ENCODE peak calls at places on chromosomes 1 and 21, in five cellular contexts. One of them, this sample, is unnamed.
A peak's percentile ranks its signal among the peaks of the same experiment; 100 is the strongest.

GRCh38 chr1:74356493-74356892 is 121.3 kb downstream of the TNNI3K start:
- DNase-seq in epithelial cell of esophagus: no peak
- DNase-seq in left ventricle myocardium inferior: no peak
- DNase-seq in GM12865: no peak
- DNase-seq in GM23248: no peak
- DNase-seq in this sample: no peak

GRCh38 chr1:61708953-61709907 is 15.7 kb downstream of the TM2D1 start:
- DNase-seq in epithelial cell of esophagus: no peak
- DNase-seq in left ventricle myocardium inferior: no peak
- DNase-seq in GM12865: no peak
- DNase-seq in GM23248: no peak
- DNase-seq in this sample: no peak

GRCh38 chr21:32611471-32611997 is 643 bp downstream of the CFAP298 start:
- DNase-seq in epithelial cell of esophagus: peak; percentile 49
- DNase-seq in left ventricle myocardium inferior: no peak
- DNase-seq in GM12865: peak; percentile 48
- DNase-seq in GM23248: peak; percentile 71
- DNase-seq in this sample: peak; percentile 54

GRCh38 chr1:54848134-54848948 is 38.7 kb downstream of the DHCR24 start:
- DNase-seq in epithelial cell of esophagus: no peak
- DNase-seq in left ventricle myocardium inferior: no peak
- DNase-seq in GM12865: no peak
- DNase-seq in GM23248: no peak
- DNase-seq in this sample: no peak

GRCh38 chr1:43137445-43138052 is 34.5 kb downstream of the EBNA1BP2 start:
- DNase-seq in epithelial cell of esophagus: no peak
- DNase-seq in left ventricle myocardium inferior: no peak
- DNase-seq in GM12865: no peak
- DNase-seq in GM23248: no peak
- DNase-seq in this sample: no peak

GRCh38 chr1:19113362-19114092 is 96.5 kb downstream of the UBR4 start:
- DNase-seq in epithelial cell of esophagus: peak; percentile 62
- DNase-seq in left ventricle myocardium inferior: no peak
- DNase-seq in GM12865: peak; percentile 48
- DNase-seq in GM23248: peak; percentile 47
- DNase-seq in this sample: no peak

GRCh38 chr1:17475729-17476128 is 36.3 kb upstream of the RCC2 start:
- DNase-seq in epithelial cell of esophagus: peak; percentile 97
- DNase-seq in left ventricle myocardium inferior: no peak
- DNase-seq in GM12865: no peak
- DNase-seq in GM23248: peak; percentile 88
- DNase-seq in this sample: no peak

GRCh38 chr1:179083031-179083345 is 1.1 kb downstream of the TOR3A start:
- DNase-seq in epithelial cell of esophagus: peak; percentile 36
- DNase-seq in left ventricle myocardium inferior: no peak
- DNase-seq in GM12865: peak; percentile 72
- DNase-seq in GM23248: peak; percentile 63
- DNase-seq in this sample: no peak

GRCh38 chr1:222288056-222288455 is 259.8 kb downstream of the HHIPL2 start:
- DNase-seq in epithelial cell of esophagus: peak; percentile 88
- DNase-seq in left ventricle myocardium inferior: no peak
- DNase-seq in GM12865: no peak
- DNase-seq in GM23248: peak; percentile 67
- DNase-seq in this sample: no peak

GRCh38 chr21:44708866-44709425 is 2.4 kb downstream of the TSPEAR start:
- DNase-seq in epithelial cell of esophagus: no peak
- DNase-seq in left ventricle myocardium inferior: no peak
- DNase-seq in GM12865: no peak
- DNase-seq in GM23248: no peak
- DNase-seq in this sample: no peak

GRCh38 chr1:24022611-24023359 is 42.7 kb upstream of the SRSF10 start:
- DNase-seq in epithelial cell of esophagus: peak; percentile 79
- DNase-seq in left ventricle myocardium inferior: no peak
- DNase-seq in GM12865: no peak
- DNase-seq in GM23248: peak; percentile 92
- DNase-seq in this sample: no peak

GRCh38 chr1:218374401-218374848 is 29.3 kb downstream of the TGFB2 start:
- DNase-seq in epithelial cell of esophagus: no peak
- DNase-seq in left ventricle myocardium inferior: no peak
- DNase-seq in GM12865: no peak
- DNase-seq in GM23248: peak; percentile 27
- DNase-seq in this sample: no peak

GRCh38 chr1:208203848-208204609 is 40.2 kb downstream of the PLXNA2 start:
- DNase-seq in epithelial cell of esophagus: no peak
- DNase-seq in left ventricle myocardium inferior: no peak
- DNase-seq in GM12865: no peak
- DNase-seq in GM23248: peak; percentile 75
- DNase-seq in this sample: no peak

GRCh38 chr1:78047631-78048030 is 1.9 kb downstream of the GIPC2 start:
- DNase-seq in epithelial cell of esophagus: no peak
- DNase-seq in left ventricle myocardium inferior: no peak
- DNase-seq in GM12865: no peak
- DNase-seq in GM23248: no peak
- DNase-seq in this sample: no peak

GRCh38 chr1:194159941-194160340 is 973.5 kb upstream of the B3GALT2 start:
- DNase-seq in epithelial cell of esophagus: peak; percentile 20
- DNase-seq in left ventricle myocardium inferior: no peak
- DNase-seq in GM12865: no peak
- DNase-seq in GM23248: no peak
- DNase-seq in this sample: no peak

GRCh38 chr21:35484856-35485255 is 435.8 kb upstream of the RUNX1 start:
- DNase-seq in epithelial cell of esophagus: no peak
- DNase-seq in left ventricle myocardium inferior: no peak
- DNase-seq in GM12865: no peak
- DNase-seq in GM23248: no peak
- DNase-seq in this sample: no peak

GRCh38 chr1:156742801-156743200 is 1.9 kb upstream of the MRPL24 start:
- DNase-seq in epithelial cell of esophagus: no peak
- DNase-seq in left ventricle myocardium inferior: no peak
- DNase-seq in GM12865: no peak
- DNase-seq in GM23248: no peak
- DNase-seq in this sample: no peak

GRCh38 chr1:67746299-67746698 is 61.3 kb downstream of the GADD45A start:
- DNase-seq in epithelial cell of esophagus: no peak
- DNase-seq in left ventricle myocardium inferior: no peak
- DNase-seq in GM12865: no peak
- DNase-seq in GM23248: peak; percentile 63
- DNase-seq in this sample: no peak

GRCh38 chr1:185864889-185865288 is 130.7 kb downstream of the HMCN1 start:
- DNase-seq in epithelial cell of esophagus: peak; percentile 90
- DNase-seq in left ventricle myocardium inferior: no peak
- DNase-seq in GM12865: no peak
- DNase-seq in GM23248: peak; percentile 94
- DNase-seq in this sample: no peak

GRCh38 chr1:66152034-66152433 is 359.3 kb downstream of the PDE4B start:
- DNase-seq in epithelial cell of esophagus: no peak
- DNase-seq in left ventricle myocardium inferior: no peak
- DNase-seq in GM12865: no peak
- DNase-seq in GM23248: no peak
- DNase-seq in this sample: no peak

GRCh38 chr21:35963920-35964451 is 96.3 kb downstream of the SETD4 start:
- DNase-seq in epithelial cell of esophagus: no peak
- DNase-seq in left ventricle myocardium inferior: no peak
- DNase-seq in GM12865: no peak
- DNase-seq in GM23248: no peak
- DNase-seq in this sample: no peak

DNA sequence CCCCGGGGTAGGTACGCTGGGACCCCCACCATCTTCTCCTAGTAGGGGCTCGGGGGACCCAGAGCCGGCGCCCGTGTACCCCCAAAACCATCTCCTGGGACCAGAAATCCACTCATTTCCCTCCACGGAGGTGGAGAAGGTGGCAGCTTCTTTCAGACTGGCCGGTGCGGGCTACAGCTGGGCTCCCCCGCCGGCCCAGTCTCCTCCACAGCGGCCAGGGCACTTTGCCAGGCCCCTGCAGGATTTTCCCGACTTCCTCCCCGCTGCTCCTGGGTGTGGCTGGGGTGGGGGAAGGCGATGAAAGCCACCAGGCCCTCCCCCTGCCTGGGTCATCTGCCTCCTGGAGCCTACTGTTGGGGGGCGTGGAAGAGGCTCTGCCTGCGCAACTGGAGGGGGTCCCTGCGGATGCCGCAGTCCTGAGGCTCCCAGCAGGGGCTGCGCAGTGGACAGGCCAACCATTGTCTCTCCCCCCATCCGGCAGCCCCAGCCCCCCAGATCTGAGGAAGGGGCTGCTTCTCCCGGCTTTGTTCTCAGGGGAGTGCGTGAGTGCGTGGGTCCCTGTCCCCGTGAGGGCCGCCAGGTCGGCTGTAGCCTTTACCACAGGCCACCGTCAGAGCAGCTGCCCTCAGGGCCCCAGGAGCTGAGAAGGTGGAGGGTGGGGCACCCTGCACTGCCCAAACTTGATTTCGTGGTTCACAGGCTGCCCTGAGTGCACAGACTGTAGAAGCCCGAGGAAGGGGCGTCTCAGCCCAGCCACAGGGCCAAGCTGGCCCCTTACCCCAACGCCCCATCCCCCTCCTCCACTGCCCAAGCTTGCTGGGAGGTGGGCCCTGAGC is 1.3 kb downstream of the AGRN start:
- DNase-seq in epithelial cell of esophagus: peak; percentile 63
- DNase-seq in left ventricle myocardium inferior: peak; percentile 70
- DNase-seq in GM12865: no peak
- DNase-seq in GM23248: peak; percentile 78
- DNase-seq in this sample: peak; percentile 35
- H3K4me3 ChIP-seq in epithelial cell of esophagus: peak overlapping the region; percentile 60
- H3K4me3 ChIP-seq in left ventricle myocardium inferior: peak overlapping the region; percentile 89
- H3K4me3 ChIP-seq in GM12865: peak overlapping the region; percentile 63
- H3K4me3 ChIP-seq in GM23248: peak overlapping the region; percentile 70
- H3K4me3 ChIP-seq in this sample: peak overlapping the region; percentile 48

GRCh38 chr1:211326140-211326527 is 499 bp upstream of the TRAF5 start:
- DNase-seq in epithelial cell of esophagus: no peak
- DNase-seq in left ventricle myocardium inferior: no peak
- DNase-seq in GM12865: no peak
- DNase-seq in GM23248: no peak
- DNase-seq in this sample: no peak
- H3K4me3 ChIP-seq in epithelial cell of esophagus: peak overlapping the region; percentile 40
- H3K4me3 ChIP-seq in left ventricle myocardium inferior: peak overlapping the region; percentile 90
- H3K4me3 ChIP-seq in GM12865: peak overlapping the region; percentile 68
- H3K4me3 ChIP-seq in GM23248: peak overlapping the region; percentile 80
- H3K4me3 ChIP-seq in this sample: peak overlapping the region; percentile 57

GRCh38 chr1:204503913-204504519 is 9.4 kb upstream of the PIK3C2B start:
- DNase-seq in epithelial cell of esophagus: no peak
- DNase-seq in left ventricle myocardium inferior: no peak
- DNase-seq in GM12865: no peak
- DNase-seq in GM23248: no peak
- DNase-seq in this sample: no peak

GRCh38 chr1:204506091-204506968 is 9.9 kb upstream of the MDM4 start:
- DNase-seq in epithelial cell of esophagus: peak; percentile 84
- DNase-seq in left ventricle myocardium inferior: peak; percentile 55
- DNase-seq in GM12865: peak; percentile 93
- DNase-seq in GM23248: peak; percentile 91
- DNase-seq in this sample: peak; percentile 83

GRCh38 chr1:204507317-204508105 is 8.7 kb upstream of the MDM4 start:
- DNase-seq in epithelial cell of esophagus: peak; percentile 27
- DNase-seq in left ventricle myocardium inferior: no peak
- DNase-seq in GM12865: peak; percentile 76
- DNase-seq in GM23248: peak; percentile 66
- DNase-seq in this sample: peak; percentile 74

GRCh38 chr1:204506969-204507316 is 9.3 kb upstream of the MDM4 start:
- DNase-seq in epithelial cell of esophagus: peak; percentile 86
- DNase-seq in left ventricle myocardium inferior: peak; percentile 59
- DNase-seq in GM12865: peak; percentile 95
- DNase-seq in GM23248: peak; percentile 91
- DNase-seq in this sample: peak; percentile 89

DNA sequence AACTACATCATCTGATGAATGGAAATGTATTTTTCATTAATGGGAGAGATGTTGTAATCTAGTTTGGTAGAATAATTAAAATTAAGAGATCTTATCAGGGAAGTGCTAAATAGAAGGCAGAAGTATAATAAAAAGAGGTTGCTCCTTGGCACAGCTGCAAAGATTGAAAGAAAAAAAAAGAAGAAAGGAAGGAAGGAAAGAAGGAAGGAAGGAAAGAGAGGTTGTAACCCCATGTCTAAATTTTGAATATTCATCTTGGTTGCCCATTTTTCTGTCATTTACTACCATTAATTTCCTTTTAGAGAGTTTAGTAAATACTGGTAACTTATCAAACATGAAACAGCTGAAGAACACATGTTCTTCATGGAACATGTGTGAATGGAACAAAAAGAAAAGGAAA is 10.5 kb upstream of the MDM4 start:
- DNase-seq in epithelial cell of esophagus: no peak
- DNase-seq in left ventricle myocardium inferior: no peak
- DNase-seq in GM12865: no peak
- DNase-seq in GM23248: no peak
- DNase-seq in this sample: no peak
- H3K4me3 ChIP-seq in epithelial cell of esophagus: no peak overlapping the region
- H3K4me3 ChIP-seq in left ventricle myocardium inferior: peak overlapping the region; percentile 71
- H3K4me3 ChIP-seq in GM12865: peak overlapping the region; percentile 69
- H3K4me3 ChIP-seq in GM23248: peak overlapping the region; percentile 71
- H3K4me3 ChIP-seq in this sample: peak overlapping the region; percentile 39

GRCh38 chr1:109984190-109984455 is 442 bp upstream of the AHCYL1 start:
- DNase-seq in epithelial cell of esophagus: no peak
- DNase-seq in left ventricle myocardium inferior: no peak
- DNase-seq in GM12865: no peak
- DNase-seq in GM23248: peak; percentile 71
- DNase-seq in this sample: no peak
- H3K4me3 ChIP-seq in epithelial cell of esophagus: no peak overlapping the region
- H3K4me3 ChIP-seq in left ventricle myocardium inferior: peak overlapping the region; percentile 92
- H3K4me3 ChIP-seq in GM12865: no peak overlapping the region
- H3K4me3 ChIP-seq in GM23248: peak overlapping the region; percentile 99
- H3K4me3 ChIP-seq in this sample: no peak overlapping the region

DNA sequence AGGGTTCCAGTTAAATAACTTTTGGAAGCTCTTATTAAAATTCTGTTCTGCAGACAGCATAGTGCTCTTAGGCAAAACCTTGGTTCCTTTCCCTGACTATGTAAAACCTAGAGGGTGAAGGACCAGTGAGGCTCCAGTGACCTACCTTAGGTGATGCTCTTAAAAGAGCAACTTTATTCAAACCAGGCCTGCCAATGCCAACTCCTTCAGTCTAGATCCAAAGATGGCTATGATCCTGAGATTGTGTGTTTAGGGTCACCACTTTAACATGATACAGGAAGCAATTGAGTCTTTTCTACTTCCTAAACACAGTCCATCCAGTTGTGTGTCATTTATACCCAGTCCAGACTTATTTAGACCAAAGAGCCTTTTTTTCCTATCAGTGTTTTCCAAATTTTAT is 10.8 kb downstream of the MCL1 start:
- DNase-seq in epithelial cell of esophagus: no peak
- DNase-seq in left ventricle myocardium inferior: no peak
- DNase-seq in GM12865: peak; percentile 65
- DNase-seq in GM23248: no peak
- DNase-seq in this sample: no peak
- H3K4me3 ChIP-seq in epithelial cell of esophagus: no peak overlapping the region
- H3K4me3 ChIP-seq in left ventricle myocardium inferior: peak overlapping the region; percentile 56
- H3K4me3 ChIP-seq in GM12865: peak overlapping the region; percentile 26
- H3K4me3 ChIP-seq in GM23248: peak overlapping the region; percentile 20
- H3K4me3 ChIP-seq in this sample: no peak overlapping the region

GRCh38 chr1:35715568-35716002 is 3.1 kb downstream of the C1orf216 start:
- DNase-seq in epithelial cell of esophagus: peak; percentile 79
- DNase-seq in left ventricle myocardium inferior: peak; percentile 65
- DNase-seq in GM12865: peak; percentile 87
- DNase-seq in GM23248: peak; percentile 77
- DNase-seq in this sample: peak; percentile 75
- H3K4me3 ChIP-seq in epithelial cell of esophagus: no peak overlapping the region
- H3K4me3 ChIP-seq in left ventricle myocardium inferior: peak overlapping the region; percentile 33
- H3K4me3 ChIP-seq in GM12865: no peak overlapping the region
- H3K4me3 ChIP-seq in GM23248: no peak overlapping the region
- H3K4me3 ChIP-seq in this sample: no peak overlapping the region

GRCh38 chr1:160117300-160117699 is 1.7 kb downstream of the ATP1A2 start:
- DNase-seq in epithelial cell of esophagus: no peak
- DNase-seq in left ventricle myocardium inferior: no peak
- DNase-seq in GM12865: no peak
- DNase-seq in GM23248: peak; percentile 22
- DNase-seq in this sample: no peak
- H3K4me3 ChIP-seq in epithelial cell of esophagus: no peak overlapping the region
- H3K4me3 ChIP-seq in left ventricle myocardium inferior: peak overlapping the region; percentile 74
- H3K4me3 ChIP-seq in GM12865: no peak overlapping the region
- H3K4me3 ChIP-seq in GM23248: no peak overlapping the region
- H3K4me3 ChIP-seq in this sample: no peak overlapping the region

This sample was measured in HAP-1.